ENCODE peak calls at places on chromosomes 2 and 18, in eight cellular contexts. One of them, this sample, is unnamed.

GRCh38 chr18:58091099-58091611 is 47.1 kb downstream of the NEDD4L start:
- DNase-seq in esophagus muscularis mucosa: no peak
- DNase-seq in uterus: no peak
- DNase-seq in BE2C: no peak
- DNase-seq in cardiac fibroblast: no peak
- DNase-seq in fibroblast of lung: no peak
- DNase-seq in psoas muscle: no peak
- DNase-seq in foreskin fibroblast: no peak
- DNase-seq in this sample: no peak

GRCh38 chr2:134657650-134658250 is 61.0 kb downstream of the TMEM163 start:
- DNase-seq in uterus: no peak
- DNase-seq in psoas muscle: no peak
- DNase-seq in BE2C: peak
- DNase-seq in esophagus muscularis mucosa: no peak
- DNase-seq in foreskin fibroblast: no peak
- DNase-seq in fibroblast of lung: no peak
- DNase-seq in cardiac fibroblast: no peak
- DNase-seq in this sample: no peak

GRCh38 chr2:177075254-177075653 is 137.3 kb upstream of the HNRNPA3 start:
- DNase-seq in foreskin fibroblast: no peak
- DNase-seq in BE2C: no peak
- DNase-seq in uterus: no peak
- DNase-seq in cardiac fibroblast: no peak
- DNase-seq in fibroblast of lung: no peak
- DNase-seq in psoas muscle: no peak
- DNase-seq in esophagus muscularis mucosa: no peak
- DNase-seq in this sample: peak

GRCh38 chr2:193428336-193428818 is 1233.6 kb upstream of the TMEFF2 start:
- DNase-seq in uterus: no peak
- DNase-seq in esophagus muscularis mucosa: no peak
- DNase-seq in foreskin fibroblast: no peak
- DNase-seq in fibroblast of lung: no peak
- DNase-seq in BE2C: no peak
- DNase-seq in cardiac fibroblast: no peak
- DNase-seq in psoas muscle: no peak
- DNase-seq in this sample: no peak

GRCh38 chr2:38170098-38170497 is 94.1 kb upstream of the CYP1B1 start:
- DNase-seq in esophagus muscularis mucosa: no peak
- DNase-seq in fibroblast of lung: peak
- DNase-seq in uterus: no peak
- DNase-seq in foreskin fibroblast: peak
- DNase-seq in BE2C: no peak
- DNase-seq in psoas muscle: no peak
- DNase-seq in cardiac fibroblast: no peak
- DNase-seq in this sample: no peak

GRCh38 chr2:241148239-241148638 is 1.0 kb downstream of the PASK start:
- DNase-seq in fibroblast of lung: no peak
- DNase-seq in uterus: no peak
- DNase-seq in psoas muscle: peak
- DNase-seq in cardiac fibroblast: no peak
- DNase-seq in BE2C: no peak
- DNase-seq in esophagus muscularis mucosa: no peak
- DNase-seq in foreskin fibroblast: no peak
- DNase-seq in this sample: no peak

GRCh38 chr2:9692392-9693137 is 61.8 kb upstream of the YWHAQ start:
- DNase-seq in cardiac fibroblast: peak
- DNase-seq in fibroblast of lung: peak
- DNase-seq in foreskin fibroblast: no peak
- DNase-seq in uterus: peak
- DNase-seq in psoas muscle: peak
- DNase-seq in BE2C: no peak
- DNase-seq in esophagus muscularis mucosa: no peak
- DNase-seq in this sample: no peak

GRCh38 chr2:113208995-113209868 is 35.5 kb downstream of the PSD4 start:
- DNase-seq in foreskin fibroblast: no peak
- DNase-seq in fibroblast of lung: peak
- DNase-seq in BE2C: no peak
- DNase-seq in psoas muscle: no peak
- DNase-seq in esophagus muscularis mucosa: no peak
- DNase-seq in cardiac fibroblast: no peak
- DNase-seq in uterus: no peak
- DNase-seq in this sample: peak

GRCh38 chr2:138722316-138722715 is 57.9 kb downstream of the NXPH2 start:
- DNase-seq in esophagus muscularis mucosa: peak
- DNase-seq in cardiac fibroblast: no peak
- DNase-seq in psoas muscle: peak
- DNase-seq in foreskin fibroblast: no peak
- DNase-seq in fibroblast of lung: no peak
- DNase-seq in uterus: no peak
- DNase-seq in BE2C: no peak
- DNase-seq in this sample: no peak

GRCh38 chr2:240557101-240557751 is 562 bp downstream of the ANKMY1 start:
- DNase-seq in BE2C: peak
- DNase-seq in cardiac fibroblast: no peak
- DNase-seq in fibroblast of lung: no peak
- DNase-seq in uterus: peak
- DNase-seq in esophagus muscularis mucosa: no peak
- DNase-seq in psoas muscle: peak
- DNase-seq in foreskin fibroblast: no peak
- DNase-seq in this sample: no peak

GRCh38 chr2:134290363-134290762 is 36.5 kb downstream of the MGAT5 start:
- DNase-seq in BE2C: no peak
- DNase-seq in foreskin fibroblast: no peak
- DNase-seq in cardiac fibroblast: no peak
- DNase-seq in psoas muscle: no peak
- DNase-seq in esophagus muscularis mucosa: no peak
- DNase-seq in fibroblast of lung: no peak
- DNase-seq in uterus: no peak
- DNase-seq in this sample: no peak

GRCh38 chr18:74540689-74541421 is 6.6 kb downstream of the CNDP1 start:
- DNase-seq in BE2C: no peak
- DNase-seq in fibroblast of lung: no peak
- DNase-seq in psoas muscle: no peak
- DNase-seq in foreskin fibroblast: no peak
- DNase-seq in esophagus muscularis mucosa: no peak
- DNase-seq in uterus: no peak
- DNase-seq in cardiac fibroblast: no peak
- DNase-seq in this sample: no peak

GRCh38 chr2:42167458-42167857 is 1.7 kb upstream of the EML4 start:
- DNase-seq in cardiac fibroblast: no peak
- DNase-seq in esophagus muscularis mucosa: no peak
- DNase-seq in foreskin fibroblast: no peak
- DNase-seq in BE2C: no peak
- DNase-seq in psoas muscle: no peak
- DNase-seq in uterus: no peak
- DNase-seq in fibroblast of lung: no peak
- DNase-seq in this sample: peak

GRCh38 chr2:42169100-42169868 is at the start of gene EML4:
- DNase-seq in cardiac fibroblast: peak
- DNase-seq in psoas muscle: peak
- DNase-seq in foreskin fibroblast: peak
- DNase-seq in esophagus muscularis mucosa: peak
- DNase-seq in BE2C: peak
- DNase-seq in fibroblast of lung: peak
- DNase-seq in uterus: peak
- DNase-seq in this sample: peak

GRCh38 chr2:42170619-42171395 is 1.7 kb downstream of the EML4 start:
- DNase-seq in fibroblast of lung: no peak
- DNase-seq in foreskin fibroblast: no peak
- DNase-seq in esophagus muscularis mucosa: no peak
- DNase-seq in cardiac fibroblast: no peak
- DNase-seq in uterus: no peak
- DNase-seq in psoas muscle: no peak
- DNase-seq in BE2C: no peak
- DNase-seq in this sample: no peak

GRCh38 chr2:42169869-42170465 is 814 bp downstream of the EML4 start:
- DNase-seq in psoas muscle: no peak
- DNase-seq in foreskin fibroblast: no peak
- DNase-seq in fibroblast of lung: no peak
- DNase-seq in cardiac fibroblast: no peak
- DNase-seq in uterus: no peak
- DNase-seq in esophagus muscularis mucosa: no peak
- DNase-seq in BE2C: no peak
- DNase-seq in this sample: no peak

DNA sequence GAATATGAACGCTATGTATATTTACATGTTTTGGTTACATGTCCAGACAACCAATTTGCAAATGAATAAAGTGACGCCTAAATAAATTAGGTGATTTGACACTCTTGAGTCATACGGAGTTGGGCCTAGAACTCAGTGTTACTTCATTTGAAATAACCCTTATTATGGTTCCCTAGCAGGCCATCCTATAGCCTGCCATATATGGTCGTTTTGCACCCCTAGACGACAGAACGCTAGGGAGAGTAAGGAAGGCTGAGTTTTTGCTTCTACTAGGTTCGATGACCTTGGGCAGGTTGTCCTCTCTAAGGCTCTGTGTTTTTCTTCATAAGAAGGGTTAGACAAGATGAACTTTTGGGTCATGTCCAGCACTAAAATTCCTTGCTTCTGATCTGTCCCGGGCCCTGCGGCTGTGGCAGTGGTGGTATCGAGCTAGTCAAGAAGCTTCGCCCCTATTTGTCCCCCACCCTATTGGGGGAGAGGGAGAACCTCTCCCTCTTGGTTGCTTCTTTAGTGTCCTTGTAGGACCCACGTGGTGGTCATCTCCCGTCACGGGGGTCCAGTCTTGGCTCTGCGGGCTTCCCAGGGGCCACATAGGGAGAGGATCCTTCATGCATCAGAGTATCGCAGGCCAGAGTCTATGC is 574 bp upstream of the EML4 start:
- DNase-seq in BE2C: no peak
- DNase-seq in fibroblast of lung: no peak
- DNase-seq in esophagus muscularis mucosa: no peak
- DNase-seq in cardiac fibroblast: no peak
- DNase-seq in foreskin fibroblast: no peak
- DNase-seq in uterus: no peak
- DNase-seq in psoas muscle: no peak
- DNase-seq in this sample: no peak
- TF ChIP-seq CTCF in BE2C: no peak
- TF ChIP-seq CTCF in fibroblast of lung: no peak
- TF ChIP-seq CTCF in esophagus muscularis mucosa: no peak
- TF ChIP-seq CTCF in cardiac fibroblast: no peak
- TF ChIP-seq CTCF in foreskin fibroblast: no peak
- TF ChIP-seq CTCF in uterus: no peak
- TF ChIP-seq CTCF in psoas muscle: no peak
- TF ChIP-seq CTCF in this sample: no peak

DNA sequence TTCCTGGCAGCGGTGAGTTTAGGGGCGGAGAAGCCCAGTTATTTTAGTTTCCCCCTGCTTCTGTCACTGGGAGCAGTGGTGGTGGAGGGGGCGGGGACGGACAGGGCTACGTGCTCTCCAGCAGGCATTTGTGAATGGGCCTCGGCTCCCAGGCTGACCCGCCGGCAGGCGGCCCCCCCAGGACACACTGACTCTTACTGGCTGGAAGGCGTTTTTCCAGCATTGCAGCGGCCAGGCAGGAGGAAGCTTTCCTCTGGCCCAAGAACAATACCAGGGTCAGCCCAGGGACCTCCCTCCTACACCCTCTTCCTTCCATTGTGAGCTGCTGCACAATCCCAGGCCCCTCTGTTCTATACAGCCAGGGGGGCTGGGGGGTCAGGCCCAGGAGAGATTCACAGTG is 142.0 kb downstream of the CTIF start:
- DNase-seq in cardiac fibroblast: peak
- DNase-seq in psoas muscle: peak
- DNase-seq in esophagus muscularis mucosa: no peak
- DNase-seq in foreskin fibroblast: no peak
- DNase-seq in fibroblast of lung: no peak
- DNase-seq in uterus: peak
- DNase-seq in BE2C: no peak
- DNase-seq in this sample: no peak
- TF ChIP-seq CTCF in cardiac fibroblast: peak
- TF ChIP-seq CTCF in psoas muscle: no peak
- TF ChIP-seq CTCF in esophagus muscularis mucosa: no peak
- TF ChIP-seq CTCF in foreskin fibroblast: no peak
- TF ChIP-seq CTCF in fibroblast of lung: no peak
- TF ChIP-seq CTCF in uterus: no peak
- TF ChIP-seq CTCF in BE2C: no peak
- TF ChIP-seq CTCF in this sample: no peak

GRCh38 chr2:11861044-11861443 is 114.6 kb downstream of the LPIN1 start:
- DNase-seq in fibroblast of lung: no peak
- DNase-seq in esophagus muscularis mucosa: no peak
- DNase-seq in cardiac fibroblast: no peak
- DNase-seq in foreskin fibroblast: no peak
- DNase-seq in uterus: no peak
- DNase-seq in psoas muscle: no peak
- DNase-seq in BE2C: no peak
- DNase-seq in this sample: no peak
- TF ChIP-seq CTCF in fibroblast of lung: no peak
- TF ChIP-seq CTCF in esophagus muscularis mucosa: no peak
- TF ChIP-seq CTCF in cardiac fibroblast: no peak
- TF ChIP-seq CTCF in foreskin fibroblast: no peak
- TF ChIP-seq CTCF in uterus: no peak
- TF ChIP-seq CTCF in psoas muscle: no peak
- TF ChIP-seq CTCF in BE2C: no peak
- TF ChIP-seq CTCF in this sample: no peak

GRCh38 chr2:7809640-7810039 is 872.2 kb upstream of the ID2 start:
- DNase-seq in fibroblast of lung: no peak
- DNase-seq in psoas muscle: no peak
- DNase-seq in esophagus muscularis mucosa: no peak
- DNase-seq in foreskin fibroblast: no peak
- DNase-seq in uterus: no peak
- DNase-seq in BE2C: no peak
- DNase-seq in cardiac fibroblast: no peak
- DNase-seq in this sample: no peak
- TF ChIP-seq CTCF in fibroblast of lung: no peak
- TF ChIP-seq CTCF in psoas muscle: no peak
- TF ChIP-seq CTCF in esophagus muscularis mucosa: no peak
- TF ChIP-seq CTCF in foreskin fibroblast: no peak
- TF ChIP-seq CTCF in uterus: no peak
- TF ChIP-seq CTCF in BE2C: peak
- TF ChIP-seq CTCF in cardiac fibroblast: no peak
- TF ChIP-seq CTCF in this sample: peak